ENCODE peak calls at places on chromosome 12, in six cellular contexts. R is GM23338, A is PC-3, O is hepatocyte, L is HCT116, J is neural progenitor cell. H is an unnamed sample.

GRCh38 chr12:5088586-5089264 is 45.0 kb downstream of the KCNA5 start:
- DNase-seq in R (no peak), A (peak; percentile 34), O (peak; percentile 39), L (no peak), J (no peak), H (no peak)

GRCh38 chr12:98126637-98127335 is 388.6 kb upstream of the TMPO start:
- DNase-seq in R (no peak), A (no peak), O (peak; percentile 62), L (no peak), J (no peak), H (no peak)

GRCh38 chr12:89288959-89289358 is 63.3 kb downstream of the DUSP6 start:
- DNase-seq in R (no peak), A (no peak), O (no peak), L (no peak), J (no peak), H (no peak)

GRCh38 chr12:66127695-66128094 is 2.9 kb downstream of the LLPH start:
- DNase-seq in R (no peak), A (no peak), O (peak; percentile 39), L (no peak), J (no peak), H (no peak)

GRCh38 chr12:401235-402126 is at the start of gene CCDC77:
- DNase-seq in R (peak; percentile 97), A (peak; percentile 95), O (peak; percentile 95), L (peak; percentile 83), J (peak; percentile 97), H (peak; percentile 96)

GRCh38 chr12:4245446-4245845 is 28.1 kb upstream of the CCND2 start:
- DNase-seq in R (no peak), A (no peak), O (no peak), L (no peak), J (no peak), H (peak; percentile 89)

GRCh38 chr12:57452937-57453509 is 2.1 kb upstream of the INHBE start:
- DNase-seq in R (peak; percentile 95), A (peak; percentile 86), O (peak; percentile 90), L (no peak), J (peak; percentile 89), H (peak; percentile 56)

GRCh38 chr12:52243774-52244614 is 11.0 kb downstream of the KRT7 start:
- DNase-seq in R (no peak), A (peak; percentile 97), O (peak; percentile 59), L (no peak), J (no peak), H (peak; percentile 10)

GRCh38 chr12:102885043-102885932 is 31.8 kb downstream of the PAH start:
- DNase-seq in R (no peak), A (no peak), O (peak; percentile 64), L (no peak), J (peak; percentile 78), H (no peak)

GRCh38 chr12:20305470-20305869 is 62.9 kb upstream of the PDE3A start:
- DNase-seq in R (no peak), A (no peak), O (no peak), L (no peak), J (no peak), H (no peak)

GRCh38 chr12:30754383-30754749 is 385 bp downstream of the CAPRIN2 start:
- DNase-seq in R (no peak), A (no peak), O (no peak), L (no peak), J (no peak), H (no peak)

GRCh38 chr12:108479364-108480070 is 35.6 kb upstream of the FICD start:
- DNase-seq in R (no peak), A (peak; percentile 46), O (no peak), L (no peak), J (no peak), H (no peak)

GRCh38 chr12:121725420-121725819 is 12.9 kb downstream of the TMEM120B start:
- DNase-seq in R (no peak), A (no peak), O (no peak), L (no peak), J (no peak), H (no peak)

GRCh38 chr12:110107369-110108281 is 16.5 kb upstream of the IFT81 start:
- DNase-seq in R (no peak), A (peak; percentile 31), O (peak; percentile 46), L (no peak), J (no peak), H (no peak)

GRCh38 chr12:25734529-25735180 is 181.6 kb upstream of the LMNTD1 start:
- DNase-seq in R (no peak), A (no peak), O (no peak), L (no peak), J (no peak), H (no peak)

GRCh38 chr12:42056130-42056529 is 88.5 kb downstream of the GXYLT1 start:
- DNase-seq in R (no peak), A (no peak), O (no peak), L (no peak), J (no peak), H (no peak)

GRCh38 chr12:109476807-109477184 is 304 bp downstream of the KCTD10 start:
- DNase-seq in R (no peak), A (no peak), O (no peak), L (no peak), J (no peak), H (no peak)

GRCh38 chr12:65642006-65642695 is 182.1 kb upstream of the HMGA2 start:
- DNase-seq in R (no peak), A (no peak), O (no peak), L (no peak), J (no peak), H (no peak)

GRCh38 chr12:43835264-43835655 is 621 bp upstream of the TMEM117 start:
- DNase-seq in R (no peak), A (no peak), O (no peak), L (no peak), J (no peak), H (peak; percentile 20)
- TF ChIP-seq EZH2 in R (no peak), A (no peak), O (no peak), L (no peak), J (no peak), H (no peak)

DNA sequence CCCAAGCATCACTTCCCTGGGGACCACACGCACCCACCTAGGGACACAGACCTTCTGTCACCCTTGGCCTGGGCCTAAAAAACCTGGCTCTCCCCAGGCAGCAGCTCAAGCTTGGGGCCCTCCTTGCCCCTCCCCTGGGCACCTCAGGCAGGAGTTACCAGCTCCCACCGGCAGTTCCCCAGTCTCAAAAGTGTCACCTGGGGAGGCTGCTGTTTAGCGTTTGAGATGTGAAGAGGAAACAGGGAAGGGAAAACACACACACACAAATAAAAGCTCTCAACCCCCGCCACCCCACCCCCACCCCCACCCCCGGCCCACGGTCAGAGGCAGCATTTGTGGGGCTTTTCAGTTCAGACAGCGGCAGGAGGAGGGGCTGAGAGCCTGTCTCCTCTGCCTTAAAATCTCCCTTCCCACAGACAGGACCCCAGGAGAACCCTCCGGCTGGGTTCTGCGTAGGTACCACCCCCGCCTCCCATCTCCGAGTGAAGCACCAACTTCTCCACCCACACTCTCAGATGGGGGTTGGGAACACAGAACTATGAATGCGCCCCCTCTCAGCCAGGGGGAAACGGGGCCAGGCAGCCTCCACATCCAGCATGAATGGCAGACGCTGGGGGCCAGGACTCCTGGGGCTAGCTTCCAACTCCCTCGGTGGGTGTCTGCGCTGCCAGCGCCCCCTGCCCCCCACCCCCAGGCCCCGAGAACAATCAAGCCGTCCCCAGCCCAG is 3.0 kb downstream of the NCOR2 start:
- DNase-seq in R (peak; percentile 57), A (no peak), O (peak; percentile 53), L (no peak), J (peak; percentile 47), H (no peak)
- TF ChIP-seq EZH2phosphoT487 in R (no peak), A (no peak), O (no peak), L (no peak), J (no peak), H (no peak)

GRCh38 chr12:43733687-43734086 is 24.9 kb downstream of the PUS7L start:
- DNase-seq in R (no peak), A (no peak), O (no peak), L (no peak), J (no peak), H (no peak)
- TF ChIP-seq CTCF in R (no peak), A (peak; percentile 47), O (no peak), L (no peak), J (no peak), H (no peak)

GRCh38 chr12:106582264-106582591 is 576 bp upstream of the RFX4 start:
- DNase-seq in R (no peak), A (no peak), O (no peak), L (no peak), J (no peak), H (no peak)

GRCh38 chr12:106583578-106584103 is 837 bp downstream of the RFX4 start:
- DNase-seq in R (peak; percentile 56), A (no peak), O (peak; percentile 21), L (no peak), J (peak; percentile 72), H (no peak)

GRCh38 chr12:106584104-106585064 is 1.6 kb downstream of the RFX4 start:
- DNase-seq in R (peak; percentile 55), A (no peak), O (no peak), L (no peak), J (peak; percentile 73), H (no peak)

GRCh38 chr12:106581543-106582263 is 1.1 kb upstream of the RFX4 start:
- DNase-seq in R (peak; percentile 90), A (no peak), O (peak; percentile 52), L (no peak), J (peak; percentile 90), H (no peak)

DNA sequence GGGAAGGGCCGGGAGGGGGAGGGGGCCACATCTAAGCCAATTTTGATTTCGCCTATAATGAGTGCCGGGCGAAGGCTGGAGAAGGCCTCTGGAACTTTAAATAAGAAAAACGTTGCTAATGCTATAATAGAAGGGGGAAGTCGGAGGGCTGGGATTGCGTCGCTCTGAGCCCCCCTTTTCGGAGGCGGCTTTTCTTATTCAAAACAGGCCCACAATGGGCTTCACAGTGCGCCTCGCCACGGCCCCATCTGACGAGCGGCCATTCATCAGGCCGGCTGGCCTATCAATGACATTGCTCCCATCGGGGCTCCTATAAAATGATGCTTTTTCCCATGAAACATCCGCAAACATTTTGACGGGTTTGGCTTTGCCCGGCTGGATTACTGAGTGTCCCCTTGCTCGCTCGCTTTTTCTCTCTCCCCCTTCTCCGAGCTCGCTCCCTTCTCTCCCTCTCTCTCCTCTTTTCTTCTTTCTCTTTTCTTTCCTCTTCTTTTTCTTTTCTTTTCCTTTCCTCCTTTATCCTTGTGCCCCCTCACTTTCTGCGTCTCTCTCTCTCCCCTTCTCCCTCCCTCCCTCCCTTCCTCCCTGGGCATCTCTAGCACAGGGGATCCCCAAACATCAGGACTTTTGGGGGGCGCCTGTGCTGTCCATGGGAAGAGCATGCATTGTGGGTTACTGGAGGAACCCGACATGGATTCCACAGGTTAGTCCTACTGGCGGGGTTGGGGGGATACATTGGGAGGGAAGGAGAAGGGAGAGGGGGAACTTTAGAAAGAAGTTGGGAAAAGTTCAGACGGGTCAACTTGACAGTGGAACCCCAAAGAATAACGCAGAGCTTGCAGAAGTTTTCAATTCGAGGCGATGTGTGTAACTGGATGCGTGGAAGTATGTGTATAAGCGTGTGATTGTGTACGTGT is at the start of gene RFX4:
- DNase-seq in R (peak; percentile 90), A (no peak), O (no peak), L (no peak), J (peak; percentile 89), H (no peak)
- TF ChIP-seq EZH2 in R (peak; percentile 24), A (peak; percentile 84), O (peak; percentile 95), L (no peak), J (peak; percentile 5), H (no peak)

GRCh38 chr12:53696655-53697321 is 20.9 kb upstream of the ATP5MC2 start:
- DNase-seq in R (peak; percentile 25), A (no peak), O (no peak), L (no peak), J (no peak), H (no peak)
- TF ChIP-seq EZH2phosphoT487 in R (no peak), A (no peak), O (no peak), L (no peak), J (peak; percentile 64), H (no peak)

H was measured in MM.1S.